ENCODE peak calls at places on chromosomes 1 and 21, in six cellular contexts. U is SK-N-SH, E is H1, F is K562, Y is HepG2, D is GM12878. Q is an unnamed sample.

GRCh38 chr1:232764458-232765231 is 40.6 kb upstream of the MAP10 start:
- DNase-seq in D (no peak), U (no peak), E (no peak), F (no peak), Y (no peak), Q (no peak)

GRCh38 chr1:78950801-78951200 is 55.7 kb downstream of the ADGRL4 start:
- DNase-seq in Y (no peak), D (no peak), E (no peak), U (no peak), F (no peak), Q (no peak)

GRCh38 chr21:35223480-35224156 is 174.5 kb upstream of the RUNX1 start:
- DNase-seq in U (no peak), E (no peak), Y (no peak), F (no peak), D (no peak), Q (no peak)

GRCh38 chr1:12407050-12407961 is 177.5 kb downstream of the VPS13D start:
- DNase-seq in Y (peak), F (peak), U (peak), E (no peak), D (peak), Q (peak)

GRCh38 chr1:63630666-63631065 is 37.5 kb downstream of the PGM1 start:
- DNase-seq in E (no peak), F (no peak), D (no peak), Y (no peak), U (no peak), Q (no peak)

GRCh38 chr1:47226121-47226977 is 5.7 kb downstream of the TAL1 start:
- DNase-seq in E (no peak), D (no peak), F (no peak), U (no peak), Y (no peak), Q (no peak)

GRCh38 chr1:166905136-166905535 is 29.1 kb upstream of the TADA1 start:
- DNase-seq in U (no peak), Y (no peak), D (no peak), F (no peak), E (no peak), Q (no peak)

GRCh38 chr1:154869351-154870116 is 547 bp downstream of the KCNN3 start:
- DNase-seq in E (no peak), Y (no peak), F (no peak), U (peak), D (no peak), Q (no peak)

GRCh38 chr1:58792851-58793250 is 9.0 kb upstream of the JUN start:
- DNase-seq in D (no peak), F (no peak), E (no peak), Y (no peak), U (no peak), Q (no peak)

GRCh38 chr1:20158358-20159070 is 19.4 kb downstream of the PLA2G2F start:
- DNase-seq in E (no peak), D (no peak), U (no peak), F (no peak), Y (no peak), Q (no peak)

GRCh38 chr1:39988618-39989343 is 33.8 kb downstream of the MFSD2A start:
- DNase-seq in U (no peak), F (no peak), D (no peak), E (no peak), Y (no peak), Q (no peak)

GRCh38 chr1:116176306-116176789 is 65.1 kb downstream of the MAB21L3 start:
- DNase-seq in D (no peak), E (no peak), U (no peak), F (no peak), Y (peak), Q (no peak)

GRCh38 chr1:58573705-58574591 is 3.1 kb downstream of the TACSTD2 start:
- DNase-seq in F (no peak), U (no peak), Y (peak), D (peak), E (peak), Q (no peak)

GRCh38 chr1:225655509-225656258 is 2.8 kb upstream of the ENAH start:
- DNase-seq in U (no peak), Y (peak), F (peak), D (no peak), E (peak), Q (peak)

GRCh38 chr1:16006552-16007485 is 2.8 kb downstream of the SRARP start:
- DNase-seq in E (no peak), U (no peak), Y (peak), F (peak), D (peak), Q (peak)

GRCh38 chr1:219761208-219761860 is 148.4 kb upstream of the ZC3H11B start:
- DNase-seq in Y (no peak), D (no peak), F (no peak), E (no peak), U (no peak), Q (no peak)

GRCh38 chr21:34668803-34669148 is at the start of gene CLIC6:
- DNase-seq in E (no peak), U (no peak), Y (no peak), F (no peak), D (no peak), Q (no peak)

GRCh38 chr1:19311931-19312781 is at the start of the genes AKR7A2 and SLC66A1:
- DNase-seq in F (peak), Y (peak), U (peak), E (peak), D (peak), Q (peak)

GRCh38 chr21:43803558-43804300 is 14.4 kb downstream of the RRP1 start:
- DNase-seq in D (no peak), F (no peak), U (no peak), E (no peak), Y (no peak), Q (no peak)

GRCh38 chr1:6574818-6575217 is 5.0 kb upstream of the ZBTB48 start:
- DNase-seq in F (no peak), Y (no peak), U (peak), E (no peak), D (no peak), Q (no peak)

GRCh38 chr1:158554352-158554751 is at the start of gene OR6Y1:
- DNase-seq in E (no peak), Y (no peak), D (no peak), F (no peak), U (no peak), Q (no peak)

GRCh38 chr1:1433804-1434130 is 1.7 kb upstream of the VWA1 start:
- DNase-seq in U (peak), E (no peak), D (no peak), Y (no peak), F (peak), Q (peak)

GRCh38 chr1:114377356-114377755 is 133.6 kb downstream of the TRIM33 start:
- DNase-seq in Y (no peak), U (no peak), D (no peak), E (no peak), F (no peak), Q (no peak)

GRCh38 chr21:46097826-46098286 is at the start of gene COL6A2:
- DNase-seq in U (peak), Y (no peak), D (no peak), E (peak), F (peak), Q (no peak)
- TF ChIP-seq POLR2AphosphoS5 in U (peak), Y (no peak), D (no peak), E (no peak), F (no peak), Q (peak)

GRCh38 chr1:159985456-159985855 is 31.4 kb upstream of the SLAMF9 start:
- DNase-seq in D (no peak), F (no peak), E (peak), Y (no peak), U (no peak), Q (no peak)
- TF ChIP-seq RAD21 in D (no peak), F (no peak), E (no peak), Y (no peak), U (no peak), Q (no peak)

DNA sequence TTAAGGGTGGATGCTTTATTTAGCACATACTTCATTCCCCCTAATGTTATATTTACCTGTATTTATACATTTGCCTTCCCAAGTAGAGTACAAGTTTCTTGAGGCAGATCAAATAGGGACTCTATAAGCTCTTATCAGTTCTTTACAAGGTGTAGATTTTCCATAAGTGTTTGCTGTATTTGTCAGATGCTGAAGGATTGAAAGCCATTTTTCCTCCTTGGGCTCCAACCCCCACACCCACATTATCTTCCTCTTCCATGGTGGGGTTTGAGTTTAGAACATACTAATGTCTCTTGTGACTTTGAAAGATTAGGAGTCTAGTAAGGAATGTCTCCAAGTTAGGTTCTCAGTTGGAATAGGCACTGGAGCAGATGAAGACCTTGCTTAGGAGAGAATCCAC is 2.4 kb upstream of the CHI3L2 start:
- DNase-seq in D (no peak), Y (no peak), U (no peak), F (no peak), E (no peak), Q (no peak)
- H2AFZ ChIP-seq in D (peak), Y (no peak), U (no peak), F (no peak), E (no peak), Q (no peak)

DNA sequence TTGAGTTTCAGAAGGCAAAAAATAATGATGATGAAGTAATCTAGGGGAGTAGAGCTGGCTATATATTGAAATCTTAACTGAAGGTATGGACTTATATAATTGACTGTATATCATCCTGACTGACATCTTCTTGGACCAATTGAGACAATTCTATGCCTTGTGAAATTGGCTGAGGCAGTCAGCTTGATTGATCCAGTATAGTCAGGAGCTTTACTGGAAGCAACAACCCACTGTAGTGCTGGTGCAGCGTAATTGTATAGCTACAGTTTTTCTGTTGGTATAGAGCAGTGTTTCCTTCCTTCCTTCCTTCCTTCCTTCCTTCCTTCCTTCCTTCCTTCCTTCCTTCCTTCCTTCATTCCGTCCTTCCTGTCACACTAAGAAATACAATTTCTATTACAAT is 268.0 kb downstream of the NUF2 start:
- DNase-seq in Y (no peak), F (no peak), D (no peak), E (no peak), U (no peak), Q (no peak)
- TF ChIP-seq POLR2AphosphoS5 in Y (no peak), F (no peak), D (no peak), E (no peak), U (no peak), Q (no peak)

GRCh38 chr21:41243107-41243506 is 73.5 kb upstream of the FAM3B start:
- DNase-seq in F (no peak), U (no peak), E (no peak), Y (no peak), D (no peak), Q (no peak)

GRCh38 chr21:41236361-41236973 is 68.5 kb downstream of the BACE2 start:
- DNase-seq in F (no peak), U (no peak), Y (no peak), E (no peak), D (no peak), Q (no peak)

GRCh38 chr21:41241341-41241740 is 73.4 kb downstream of the BACE2 start:
- DNase-seq in Y (no peak), F (no peak), U (no peak), E (no peak), D (no peak), Q (no peak)

GRCh38 chr21:41242238-41242829 is 74.3 kb upstream of the FAM3B start:
- DNase-seq in Y (no peak), F (no peak), D (no peak), E (no peak), U (no peak), Q (no peak)

DNA sequence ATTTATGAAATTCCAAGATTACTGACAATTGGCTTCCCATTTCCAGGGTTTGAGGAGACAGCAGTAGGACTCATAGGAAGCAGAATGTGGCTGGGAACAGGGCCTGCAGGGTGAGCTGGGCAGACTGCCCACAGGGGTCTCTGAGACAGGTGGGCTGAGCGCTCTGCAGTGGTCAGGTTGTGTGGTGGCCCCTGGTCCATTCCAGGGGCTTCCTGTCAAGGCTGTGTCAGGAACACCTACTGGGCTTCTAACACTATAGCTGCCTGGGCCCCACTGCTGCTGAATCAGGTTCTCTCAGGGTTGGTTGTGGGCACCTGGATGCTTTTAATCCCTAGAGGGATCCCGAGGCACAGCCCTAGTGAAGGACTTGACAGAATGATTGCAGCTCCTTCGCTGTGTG is 72.1 kb downstream of the BACE2 start:
- DNase-seq in F (no peak), E (no peak), Y (no peak), D (no peak), U (no peak), Q (no peak)
- TF ChIP-seq RAD21 in F (no peak), E (no peak), Y (no peak), D (no peak), U (no peak), Q (no peak)

GRCh38 chr1:91803847-91804545 is 82.0 kb downstream of the TGFBR3 start:
- DNase-seq in E (no peak), U (no peak), D (peak), Y (no peak), F (peak), Q (no peak)
- H2AFZ ChIP-seq in E (no peak), U (no peak), D (peak), Y (no peak), F (peak), Q (no peak)

GRCh38 chr1:172510479-172510878 is 22.5 kb upstream of the SUCO start:
- DNase-seq in Y (peak), F (no peak), U (no peak), E (no peak), D (no peak), Q (no peak)
- TF ChIP-seq POLR2AphosphoS5 in Y (no peak), F (no peak), U (no peak), E (no peak), D (no peak), Q (no peak)